ENCODE peak calls at places on chromosome 16, in ten cellular contexts. S is GM20000, G is fibroblast of the aortic adventitia, A is fibroblast of mammary gland, V is brain microvascular endothelial cell, X is osteocyte, F is endothelial cell, O is glutamatergic neuron, P is endodermal cell, Q is tibial nerve. R is an unnamed sample.

GRCh38 chr16:87321336-87322107 is 4.3 kb upstream of the C16orf95 start:
- DNase-seq in F (no peak), X (no peak), A (no peak), V (no peak), O (peak; percentile 23), P (no peak), S (no peak), G (no peak), Q (no peak), R (no peak)

GRCh38 chr16:61890346-61890745 is 145.9 kb downstream of the CDH8 start:
- DNase-seq in O (no peak), X (no peak), V (no peak), P (no peak), Q (no peak), S (no peak), F (no peak), A (no peak), G (no peak), R (no peak)

GRCh38 chr16:49048557-49048956 is 233.1 kb downstream of the CBLN1 start:
- DNase-seq in F (no peak), Q (no peak), P (no peak), V (no peak), A (no peak), S (no peak), G (peak; percentile 83), X (no peak), O (no peak), R (no peak)

GRCh38 chr16:6016530-6017184 is 919.1 kb upstream of the EEF2KMT start:
- DNase-seq in O (no peak), X (no peak), F (peak; percentile 47), A (peak; percentile 5), Q (no peak), G (no peak), V (peak; percentile 37), P (peak; percentile 69), S (peak; percentile 26), R (peak; percentile 43)

GRCh38 chr16:31877876-31878642 is 4.5 kb downstream of the ZNF267 start:
- DNase-seq in F (no peak), Q (no peak), X (no peak), A (no peak), G (no peak), P (no peak), S (no peak), O (no peak), V (no peak), R (no peak)

GRCh38 chr16:6066601-6067000 is 969.0 kb upstream of the EEF2KMT start:
- DNase-seq in S (no peak), V (no peak), F (no peak), Q (no peak), G (no peak), O (peak; percentile 15), A (no peak), P (no peak), X (no peak), R (no peak)

GRCh38 chr16:49396206-49396720 is 22.7 kb downstream of the C16orf78 start:
- DNase-seq in G (no peak), Q (no peak), V (no peak), A (no peak), S (no peak), O (no peak), P (no peak), X (peak; percentile 63), F (no peak), R (no peak)

GRCh38 chr16:924806-925205 is 46.0 kb downstream of the LMF1 start:
- DNase-seq in A (no peak), X (no peak), P (no peak), O (no peak), G (no peak), V (no peak), F (no peak), S (no peak), Q (no peak), R (no peak)

GRCh38 chr16:48353565-48354163 is 31.5 kb downstream of the SIAH1 start:
- DNase-seq in O (peak; percentile 57), A (peak; percentile 78), G (peak; percentile 82), V (peak; percentile 57), X (peak; percentile 77), Q (peak; percentile 64), S (peak; percentile 75), P (peak; percentile 87), F (peak; percentile 65), R (peak; percentile 90)

GRCh38 chr16:83705856-83706255 is 101.9 kb upstream of the HSBP1 start:
- DNase-seq in Q (no peak), S (no peak), X (no peak), V (peak; percentile 77), A (no peak), O (no peak), G (no peak), P (no peak), F (no peak), R (peak; percentile 36)

GRCh38 chr16:84041881-84042280 is 714 bp downstream of the SLC38A8 start:
- DNase-seq in A (no peak), V (no peak), X (no peak), P (no peak), Q (no peak), O (no peak), F (no peak), G (no peak), S (no peak), R (no peak)

GRCh38 chr16:73036074-73036826 is 11.7 kb downstream of the ZFHX3 start:
- DNase-seq in V (no peak), S (peak; percentile 76), O (no peak), A (no peak), X (no peak), G (no peak), P (peak; percentile 82), F (no peak), Q (no peak), R (no peak)

GRCh38 chr16:82671743-82672142 is 45.0 kb downstream of the CDH13 start:
- DNase-seq in P (no peak), S (no peak), V (no peak), Q (no peak), A (no peak), G (no peak), O (no peak), F (no peak), X (no peak), R (no peak)
- TF ChIP-seq CTCF in P (peak; percentile 77), S (peak; percentile 6), V (peak; percentile 61), Q (no peak), A (peak; percentile 46), G (peak; percentile 6), O (peak; percentile 56), F (peak; percentile 68), X (peak; percentile 32), R (peak; percentile 60)

GRCh38 chr16:80804451-80805383 is at the start of gene CDYL2:
- DNase-seq in P (peak; percentile 64), A (no peak), O (peak; percentile 61), V (no peak), X (no peak), F (no peak), G (no peak), Q (no peak), S (peak; percentile 91), R (peak; percentile 21)

GRCh38 chr16:80804061-80804450 is 342 bp downstream of the CDYL2 start:
- DNase-seq in A (peak; percentile 31), S (no peak), V (peak; percentile 54), Q (no peak), O (peak; percentile 72), G (peak; percentile 52), F (peak; percentile 51), X (no peak), P (peak; percentile 75), R (peak; percentile 72)

GRCh38 chr16:80802902-80803301 is 1.5 kb downstream of the CDYL2 start:
- DNase-seq in O (no peak), F (no peak), X (no peak), V (no peak), Q (no peak), P (peak; percentile 42), A (no peak), G (no peak), S (no peak), R (no peak)

GRCh38 chr16:80802129-80802528 is 2.3 kb downstream of the CDYL2 start:
- DNase-seq in O (no peak), X (no peak), G (no peak), F (no peak), Q (no peak), P (no peak), V (no peak), A (no peak), S (no peak), R (no peak)

GRCh38 chr16:80803341-80804060 is 897 bp downstream of the CDYL2 start:
- DNase-seq in X (no peak), P (peak; percentile 81), O (peak; percentile 75), G (no peak), Q (no peak), F (peak; percentile 61), S (peak; percentile 75), A (no peak), V (no peak), R (peak; percentile 24)
- TF ChIP-seq CTCF in X (peak; percentile 38), P (peak; percentile 91), O (peak; percentile 86), G (peak; percentile 46), Q (peak; percentile 42), F (peak; percentile 83), S (no peak), A (peak; percentile 36), V (peak; percentile 76), R (peak; percentile 66)

GRCh38 chr16:23388786-23389185 is 64.2 kb downstream of the COG7 start:
- DNase-seq in S (no peak), Q (no peak), G (no peak), F (no peak), V (no peak), O (no peak), A (no peak), P (no peak), X (no peak), R (no peak)
- TF ChIP-seq CTCF in S (no peak), Q (no peak), G (no peak), F (no peak), V (no peak), O (no peak), A (no peak), P (no peak), X (no peak), R (no peak)

DNA sequence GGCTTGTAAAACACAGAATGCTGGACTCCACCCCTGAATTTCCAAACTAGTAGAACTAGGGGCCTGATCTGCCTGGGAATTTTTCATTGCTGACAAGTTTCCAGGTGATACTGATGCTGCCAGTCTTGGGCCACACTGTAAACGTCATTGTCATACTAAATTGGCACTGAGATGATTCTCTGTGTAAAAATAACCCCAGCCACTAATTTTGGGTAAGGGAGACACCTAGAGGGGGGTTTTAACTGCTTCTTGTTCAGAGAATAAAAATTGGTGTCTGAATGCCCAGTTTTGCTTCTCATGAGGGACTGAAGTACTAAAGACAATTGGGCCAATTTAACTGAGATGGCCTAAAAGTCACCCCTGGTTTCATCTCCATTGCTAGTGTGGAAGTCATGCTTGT is 5.0 kb upstream of the CDH13 start:
- DNase-seq in S (no peak), O (no peak), F (no peak), A (no peak), Q (no peak), V (no peak), G (no peak), P (no peak), X (no peak), R (no peak)
- TF ChIP-seq CTCF in S (no peak), O (no peak), F (no peak), A (peak; percentile 13), Q (no peak), V (peak; percentile 28), G (peak; percentile 17), P (peak; percentile 49), X (peak; percentile 34), R (peak; percentile 26)

DNA sequence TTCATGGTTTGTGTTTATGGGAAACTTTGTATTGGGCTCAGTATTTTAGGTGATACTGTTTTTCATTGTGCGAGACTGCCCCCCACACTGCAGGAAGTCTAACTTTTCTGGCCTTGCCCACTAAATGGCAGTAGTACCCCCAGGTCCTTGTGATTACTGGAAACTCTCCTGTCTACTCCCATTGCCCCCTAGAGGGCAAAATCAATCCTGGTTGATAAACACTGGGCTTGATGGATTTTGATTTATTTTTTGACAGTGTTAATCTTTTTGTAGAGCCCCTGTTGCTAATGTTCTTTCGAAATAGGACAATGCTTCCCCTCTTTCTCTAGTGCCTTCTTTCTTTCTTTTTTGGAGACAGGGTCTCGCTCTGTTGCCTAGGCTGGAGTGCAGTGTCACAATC is 15.5 kb downstream of the METTL9 start:
- DNase-seq in P (no peak), Q (no peak), V (no peak), X (no peak), O (no peak), A (no peak), F (no peak), S (no peak), G (no peak), R (no peak)
- TF ChIP-seq CTCF in P (peak; percentile 67), Q (no peak), V (peak; percentile 20), X (no peak), O (no peak), A (no peak), F (peak; percentile 27), S (no peak), G (peak; percentile 4), R (peak; percentile 6)